ENCODE peak calls at places on chromosomes 7 and 10, in nine cellular contexts. One of them, this sample, is unnamed.

GRCh38 chr10:94224656-94225055 is 138.1 kb downstream of the NOC3L start:
- DNase-seq in sigmoid colon: no peak
- DNase-seq in astrocyte: peak
- DNase-seq in AG09319: no peak
- DNase-seq in lower lobe of right lung: no peak
- DNase-seq in H9: no peak
- DNase-seq in transverse colon: no peak
- DNase-seq in GM20000: no peak
- DNase-seq in HFF-Myc: no peak
- DNase-seq in this sample: no peak

GRCh38 chr10:12868229-12868628 is 133.3 kb downstream of the CCDC3 start:
- DNase-seq in lower lobe of right lung: no peak
- DNase-seq in H9: no peak
- DNase-seq in GM20000: no peak
- DNase-seq in astrocyte: no peak
- DNase-seq in HFF-Myc: no peak
- DNase-seq in sigmoid colon: no peak
- DNase-seq in AG09319: no peak
- DNase-seq in transverse colon: no peak
- DNase-seq in this sample: no peak

GRCh38 chr10:86261470-86261869 is 105.1 kb downstream of the GRID1 start:
- DNase-seq in astrocyte: no peak
- DNase-seq in transverse colon: no peak
- DNase-seq in sigmoid colon: no peak
- DNase-seq in AG09319: no peak
- DNase-seq in GM20000: no peak
- DNase-seq in H9: peak
- DNase-seq in lower lobe of right lung: no peak
- DNase-seq in HFF-Myc: no peak
- DNase-seq in this sample: no peak

GRCh38 chr7:52719677-52720076 is 315.8 kb upstream of the POM121L12 start:
- DNase-seq in HFF-Myc: no peak
- DNase-seq in transverse colon: no peak
- DNase-seq in AG09319: no peak
- DNase-seq in lower lobe of right lung: no peak
- DNase-seq in sigmoid colon: no peak
- DNase-seq in GM20000: no peak
- DNase-seq in astrocyte: peak
- DNase-seq in H9: no peak
- DNase-seq in this sample: no peak

GRCh38 chr7:1540391-1541271 is 10.1 kb downstream of the MAFK start:
- DNase-seq in transverse colon: no peak
- DNase-seq in lower lobe of right lung: peak
- DNase-seq in HFF-Myc: no peak
- DNase-seq in astrocyte: no peak
- DNase-seq in sigmoid colon: peak
- DNase-seq in GM20000: no peak
- DNase-seq in AG09319: no peak
- DNase-seq in H9: no peak
- DNase-seq in this sample: no peak

GRCh38 chr10:132351611-132352010 is 19.6 kb downstream of the LRRC27 start:
- DNase-seq in H9: no peak
- DNase-seq in AG09319: no peak
- DNase-seq in sigmoid colon: peak
- DNase-seq in lower lobe of right lung: no peak
- DNase-seq in astrocyte: no peak
- DNase-seq in GM20000: no peak
- DNase-seq in HFF-Myc: no peak
- DNase-seq in transverse colon: no peak
- DNase-seq in this sample: no peak

GRCh38 chr10:93816123-93816747 is 58.5 kb downstream of the LGI1 start:
- DNase-seq in H9: peak
- DNase-seq in transverse colon: peak
- DNase-seq in AG09319: peak
- DNase-seq in lower lobe of right lung: peak
- DNase-seq in sigmoid colon: peak
- DNase-seq in astrocyte: peak
- DNase-seq in HFF-Myc: no peak
- DNase-seq in GM20000: peak
- DNase-seq in this sample: peak

GRCh38 chr10:3452683-3453388 is 280.3 kb upstream of the PITRM1 start:
- DNase-seq in HFF-Myc: no peak
- DNase-seq in H9: no peak
- DNase-seq in astrocyte: peak
- DNase-seq in sigmoid colon: no peak
- DNase-seq in lower lobe of right lung: no peak
- DNase-seq in GM20000: no peak
- DNase-seq in AG09319: no peak
- DNase-seq in transverse colon: no peak
- DNase-seq in this sample: no peak

GRCh38 chr10:50594012-50594411 is 29.7 kb downstream of the SGMS1 start:
- DNase-seq in GM20000: no peak
- DNase-seq in sigmoid colon: no peak
- DNase-seq in astrocyte: peak
- DNase-seq in HFF-Myc: no peak
- DNase-seq in transverse colon: no peak
- DNase-seq in H9: no peak
- DNase-seq in AG09319: peak
- DNase-seq in lower lobe of right lung: no peak
- DNase-seq in this sample: no peak

GRCh38 chr10:87092861-87093460 is 1.7 kb downstream of the GLUD1 start:
- DNase-seq in sigmoid colon: no peak
- DNase-seq in GM20000: peak
- DNase-seq in AG09319: no peak
- DNase-seq in lower lobe of right lung: no peak
- DNase-seq in H9: peak
- DNase-seq in transverse colon: peak
- DNase-seq in astrocyte: peak
- DNase-seq in HFF-Myc: no peak
- DNase-seq in this sample: no peak

GRCh38 chr10:7168414-7168813 is 242.4 kb downstream of the SFMBT2 start:
- DNase-seq in AG09319: no peak
- DNase-seq in H9: no peak
- DNase-seq in transverse colon: no peak
- DNase-seq in lower lobe of right lung: no peak
- DNase-seq in GM20000: no peak
- DNase-seq in HFF-Myc: no peak
- DNase-seq in sigmoid colon: no peak
- DNase-seq in astrocyte: no peak
- DNase-seq in this sample: no peak

GRCh38 chr7:152894295-152895170 is 135.0 kb downstream of the ACTR3B start:
- DNase-seq in HFF-Myc: no peak
- DNase-seq in sigmoid colon: no peak
- DNase-seq in GM20000: peak
- DNase-seq in AG09319: no peak
- DNase-seq in H9: peak
- DNase-seq in transverse colon: no peak
- DNase-seq in lower lobe of right lung: no peak
- DNase-seq in astrocyte: no peak
- DNase-seq in this sample: peak

GRCh38 chr10:15167411-15168295 is 840 bp downstream of the NMT2 start:
- DNase-seq in sigmoid colon: peak
- DNase-seq in transverse colon: peak
- DNase-seq in H9: peak
- DNase-seq in AG09319: no peak
- DNase-seq in GM20000: peak
- DNase-seq in HFF-Myc: no peak
- DNase-seq in lower lobe of right lung: peak
- DNase-seq in astrocyte: peak
- DNase-seq in this sample: peak

GRCh38 chr7:149005427-149006344 is 22.6 kb downstream of the PDIA4 start:
- DNase-seq in HFF-Myc: peak
- DNase-seq in H9: peak
- DNase-seq in transverse colon: peak
- DNase-seq in astrocyte: no peak
- DNase-seq in lower lobe of right lung: peak
- DNase-seq in AG09319: peak
- DNase-seq in sigmoid colon: peak
- DNase-seq in GM20000: peak
- DNase-seq in this sample: peak

GRCh38 chr10:43199684-43200537 is 61.7 kb downstream of the CSGALNACT2 start:
- DNase-seq in sigmoid colon: peak
- DNase-seq in AG09319: no peak
- DNase-seq in HFF-Myc: no peak
- DNase-seq in GM20000: peak
- DNase-seq in H9: peak
- DNase-seq in lower lobe of right lung: peak
- DNase-seq in transverse colon: no peak
- DNase-seq in astrocyte: no peak
- DNase-seq in this sample: no peak

GRCh38 chr10:78420946-78421732 is 387.5 kb downstream of the RPS24 start:
- DNase-seq in astrocyte: no peak
- DNase-seq in transverse colon: no peak
- DNase-seq in lower lobe of right lung: no peak
- DNase-seq in sigmoid colon: peak
- DNase-seq in AG09319: no peak
- DNase-seq in HFF-Myc: no peak
- DNase-seq in GM20000: no peak
- DNase-seq in H9: peak
- DNase-seq in this sample: no peak

GRCh38 chr10:78428579-78428978 is 394.9 kb downstream of the RPS24 start:
- DNase-seq in transverse colon: no peak
- DNase-seq in lower lobe of right lung: no peak
- DNase-seq in AG09319: no peak
- DNase-seq in H9: no peak
- DNase-seq in GM20000: no peak
- DNase-seq in sigmoid colon: no peak
- DNase-seq in astrocyte: no peak
- DNase-seq in HFF-Myc: no peak
- DNase-seq in this sample: no peak

GRCh38 chr10:78426181-78426580 is 392.5 kb downstream of the RPS24 start:
- DNase-seq in lower lobe of right lung: no peak
- DNase-seq in astrocyte: no peak
- DNase-seq in AG09319: no peak
- DNase-seq in GM20000: no peak
- DNase-seq in HFF-Myc: no peak
- DNase-seq in transverse colon: no peak
- DNase-seq in sigmoid colon: no peak
- DNase-seq in H9: no peak
- DNase-seq in this sample: no peak

GRCh38 chr10:78427497-78428031 is 393.9 kb downstream of the RPS24 start:
- DNase-seq in sigmoid colon: peak
- DNase-seq in lower lobe of right lung: no peak
- DNase-seq in GM20000: no peak
- DNase-seq in astrocyte: no peak
- DNase-seq in transverse colon: no peak
- DNase-seq in AG09319: no peak
- DNase-seq in H9: no peak
- DNase-seq in HFF-Myc: no peak
- DNase-seq in this sample: no peak

GRCh38 chr10:78424721-78425120 is 391.1 kb downstream of the RPS24 start:
- DNase-seq in AG09319: no peak
- DNase-seq in GM20000: no peak
- DNase-seq in astrocyte: no peak
- DNase-seq in sigmoid colon: peak
- DNase-seq in lower lobe of right lung: no peak
- DNase-seq in HFF-Myc: no peak
- DNase-seq in transverse colon: no peak
- DNase-seq in H9: peak
- DNase-seq in this sample: no peak
- TF ChIP-seq CTCF in AG09319: no peak
- TF ChIP-seq CTCF in GM20000: no peak
- TF ChIP-seq CTCF in astrocyte: peak
- TF ChIP-seq CTCF in sigmoid colon: no peak
- TF ChIP-seq CTCF in lower lobe of right lung: peak
- TF ChIP-seq CTCF in HFF-Myc: peak
- TF ChIP-seq CTCF in transverse colon: peak
- TF ChIP-seq CTCF in H9: peak
- TF ChIP-seq CTCF in this sample: peak

GRCh38 chr7:23357190-23358093 is 58.3 kb downstream of the MALSU1 start:
- DNase-seq in HFF-Myc: no peak
- DNase-seq in transverse colon: no peak
- DNase-seq in H9: no peak
- DNase-seq in AG09319: no peak
- DNase-seq in GM20000: peak
- DNase-seq in astrocyte: peak
- DNase-seq in sigmoid colon: no peak
- DNase-seq in lower lobe of right lung: no peak
- DNase-seq in this sample: no peak
- TF ChIP-seq CTCF in HFF-Myc: no peak
- TF ChIP-seq CTCF in transverse colon: peak
- TF ChIP-seq CTCF in H9: peak
- TF ChIP-seq CTCF in AG09319: peak
- TF ChIP-seq CTCF in GM20000: no peak
- TF ChIP-seq CTCF in astrocyte: peak
- TF ChIP-seq CTCF in sigmoid colon: no peak
- TF ChIP-seq CTCF in lower lobe of right lung: peak
- TF ChIP-seq CTCF in this sample: peak

GRCh38 chr7:132113536-132114409 is 462.5 kb downstream of the PLXNA4 start:
- DNase-seq in HFF-Myc: no peak
- DNase-seq in H9: peak
- DNase-seq in GM20000: no peak
- DNase-seq in lower lobe of right lung: no peak
- DNase-seq in transverse colon: no peak
- DNase-seq in AG09319: no peak
- DNase-seq in astrocyte: no peak
- DNase-seq in sigmoid colon: no peak
- DNase-seq in this sample: no peak
- TF ChIP-seq CTCF in HFF-Myc: no peak
- TF ChIP-seq CTCF in H9: peak
- TF ChIP-seq CTCF in GM20000: no peak
- TF ChIP-seq CTCF in lower lobe of right lung: no peak
- TF ChIP-seq CTCF in transverse colon: no peak
- TF ChIP-seq CTCF in AG09319: no peak
- TF ChIP-seq CTCF in astrocyte: no peak
- TF ChIP-seq CTCF in sigmoid colon: no peak
- TF ChIP-seq CTCF in this sample: no peak

GRCh38 chr10:104130041-104130440 is 8.1 kb downstream of the SFR1 start:
- DNase-seq in HFF-Myc: no peak
- DNase-seq in lower lobe of right lung: no peak
- DNase-seq in H9: no peak
- DNase-seq in transverse colon: no peak
- DNase-seq in AG09319: no peak
- DNase-seq in GM20000: no peak
- DNase-seq in sigmoid colon: no peak
- DNase-seq in astrocyte: no peak
- DNase-seq in this sample: no peak

GRCh38 chr10:104123397-104123796 is 1.4 kb downstream of the SFR1 start:
- DNase-seq in lower lobe of right lung: no peak
- DNase-seq in astrocyte: no peak
- DNase-seq in sigmoid colon: no peak
- DNase-seq in HFF-Myc: no peak
- DNase-seq in transverse colon: no peak
- DNase-seq in GM20000: peak
- DNase-seq in AG09319: no peak
- DNase-seq in H9: no peak
- DNase-seq in this sample: no peak

GRCh38 chr10:104122273-104123107 is 519 bp downstream of the SFR1 start:
- DNase-seq in HFF-Myc: no peak
- DNase-seq in transverse colon: no peak
- DNase-seq in sigmoid colon: no peak
- DNase-seq in astrocyte: no peak
- DNase-seq in GM20000: no peak
- DNase-seq in AG09319: no peak
- DNase-seq in lower lobe of right lung: no peak
- DNase-seq in H9: no peak
- DNase-seq in this sample: no peak

GRCh38 chr10:104128214-104128613 is 6.2 kb downstream of the SFR1 start:
- DNase-seq in astrocyte: peak
- DNase-seq in lower lobe of right lung: no peak
- DNase-seq in H9: no peak
- DNase-seq in sigmoid colon: no peak
- DNase-seq in transverse colon: no peak
- DNase-seq in GM20000: no peak
- DNase-seq in AG09319: no peak
- DNase-seq in HFF-Myc: no peak
- DNase-seq in this sample: no peak

GRCh38 chr10:104127411-104127810 is 5.4 kb downstream of the SFR1 start:
- DNase-seq in lower lobe of right lung: no peak
- DNase-seq in GM20000: no peak
- DNase-seq in transverse colon: no peak
- DNase-seq in HFF-Myc: no peak
- DNase-seq in H9: peak
- DNase-seq in astrocyte: no peak
- DNase-seq in AG09319: no peak
- DNase-seq in sigmoid colon: no peak
- DNase-seq in this sample: no peak
- TF ChIP-seq CTCF in lower lobe of right lung: no peak
- TF ChIP-seq CTCF in GM20000: no peak
- TF ChIP-seq CTCF in transverse colon: no peak
- TF ChIP-seq CTCF in HFF-Myc: no peak
- TF ChIP-seq CTCF in H9: peak
- TF ChIP-seq CTCF in astrocyte: no peak
- TF ChIP-seq CTCF in AG09319: no peak
- TF ChIP-seq CTCF in sigmoid colon: no peak
- TF ChIP-seq CTCF in this sample: peak

This sample was measured in neural crest cell.